ENCODE peak calls at places on chromosomes 16 and 17, in nine cellular contexts. One of them, this sample, is unnamed.

GRCh38 chr17:2564876-2565275 is 28.6 kb upstream of the PAFAH1B1 start:
- DNase-seq in RPMI7951: no peak
- DNase-seq in NCI-H82: no peak
- DNase-seq in NCI-H748 treated with DMSO at 0.1 percent for 48 hours: no peak
- DNase-seq in dermis blood vessel endothelial cell: peak
- DNase-seq in GOT3: no peak
- DNase-seq in AG04450: no peak
- DNase-seq in mucosa of gallbladder: peak
- DNase-seq in stimulated activated CD4-positive, alpha-beta T cell treated with anti-CD3 and anti-CD28 coated beads, Interleukin-1b, Interleukin-23, amount 100 ng/mL, for 4 hours: no peak
- DNase-seq in this sample: no peak

GRCh38 chr17:80384078-80384960 is 30.6 kb upstream of the ENDOV start:
- DNase-seq in RPMI7951: no peak
- DNase-seq in NCI-H82: no peak
- DNase-seq in NCI-H748 treated with DMSO at 0.1 percent for 48 hours: no peak
- DNase-seq in dermis blood vessel endothelial cell: no peak
- DNase-seq in GOT3: no peak
- DNase-seq in AG04450: no peak
- DNase-seq in mucosa of gallbladder: no peak
- DNase-seq in stimulated activated CD4-positive, alpha-beta T cell treated with anti-CD3 and anti-CD28 coated beads, Interleukin-1b, Interleukin-23, amount 100 ng/mL, for 4 hours: no peak
- DNase-seq in this sample: no peak

GRCh38 chr16:31262084-31262483 is 2.3 kb downstream of the ITGAM start:
- DNase-seq in RPMI7951: no peak
- DNase-seq in NCI-H82: no peak
- DNase-seq in NCI-H748 treated with DMSO at 0.1 percent for 48 hours: no peak
- DNase-seq in dermis blood vessel endothelial cell: no peak
- DNase-seq in GOT3: no peak
- DNase-seq in AG04450: no peak
- DNase-seq in mucosa of gallbladder: no peak
- DNase-seq in stimulated activated CD4-positive, alpha-beta T cell treated with anti-CD3 and anti-CD28 coated beads, Interleukin-1b, Interleukin-23, amount 100 ng/mL, for 4 hours: no peak
- DNase-seq in this sample: no peak

GRCh38 chr16:57802635-57803412 is 533 bp upstream of the KIFC3 start:
- DNase-seq in RPMI7951: peak
- DNase-seq in NCI-H82: peak
- DNase-seq in NCI-H748 treated with DMSO at 0.1 percent for 48 hours: no peak
- DNase-seq in dermis blood vessel endothelial cell: no peak
- DNase-seq in GOT3: no peak
- DNase-seq in AG04450: no peak
- DNase-seq in mucosa of gallbladder: no peak
- DNase-seq in stimulated activated CD4-positive, alpha-beta T cell treated with anti-CD3 and anti-CD28 coated beads, Interleukin-1b, Interleukin-23, amount 100 ng/mL, for 4 hours: no peak
- DNase-seq in this sample: peak

GRCh38 chr16:17345043-17345442 is 125.7 kb downstream of the XYLT1 start:
- DNase-seq in RPMI7951: no peak
- DNase-seq in NCI-H82: no peak
- DNase-seq in NCI-H748 treated with DMSO at 0.1 percent for 48 hours: no peak
- DNase-seq in dermis blood vessel endothelial cell: no peak
- DNase-seq in GOT3: no peak
- DNase-seq in AG04450: peak
- DNase-seq in mucosa of gallbladder: no peak
- DNase-seq in stimulated activated CD4-positive, alpha-beta T cell treated with anti-CD3 and anti-CD28 coated beads, Interleukin-1b, Interleukin-23, amount 100 ng/mL, for 4 hours: no peak
- DNase-seq in this sample: no peak

GRCh38 chr17:82014971-82015310 is 7.7 kb downstream of the CENPX start:
- DNase-seq in RPMI7951: no peak
- DNase-seq in NCI-H82: no peak
- DNase-seq in NCI-H748 treated with DMSO at 0.1 percent for 48 hours: no peak
- DNase-seq in dermis blood vessel endothelial cell: no peak
- DNase-seq in GOT3: no peak
- DNase-seq in AG04450: no peak
- DNase-seq in mucosa of gallbladder: no peak
- DNase-seq in stimulated activated CD4-positive, alpha-beta T cell treated with anti-CD3 and anti-CD28 coated beads, Interleukin-1b, Interleukin-23, amount 100 ng/mL, for 4 hours: no peak
- DNase-seq in this sample: no peak

GRCh38 chr16:88686439-88687253 is at the start of gene SNAI3:
- DNase-seq in RPMI7951: peak
- DNase-seq in NCI-H82: peak
- DNase-seq in NCI-H748 treated with DMSO at 0.1 percent for 48 hours: peak
- DNase-seq in dermis blood vessel endothelial cell: peak
- DNase-seq in GOT3: no peak
- DNase-seq in AG04450: no peak
- DNase-seq in mucosa of gallbladder: peak
- DNase-seq in stimulated activated CD4-positive, alpha-beta T cell treated with anti-CD3 and anti-CD28 coated beads, Interleukin-1b, Interleukin-23, amount 100 ng/mL, for 4 hours: peak
- DNase-seq in this sample: peak

GRCh38 chr17:28849281-28849680 is 5.5 kb upstream of the ERAL1 start:
- DNase-seq in RPMI7951: peak
- DNase-seq in NCI-H82: no peak
- DNase-seq in NCI-H748 treated with DMSO at 0.1 percent for 48 hours: no peak
- DNase-seq in dermis blood vessel endothelial cell: peak
- DNase-seq in GOT3: no peak
- DNase-seq in AG04450: no peak
- DNase-seq in mucosa of gallbladder: no peak
- DNase-seq in stimulated activated CD4-positive, alpha-beta T cell treated with anti-CD3 and anti-CD28 coated beads, Interleukin-1b, Interleukin-23, amount 100 ng/mL, for 4 hours: no peak
- DNase-seq in this sample: no peak

GRCh38 chr17:51258756-51259573 is 884 bp downstream of the MBTD1 start:
- DNase-seq in RPMI7951: no peak
- DNase-seq in NCI-H82: peak
- DNase-seq in NCI-H748 treated with DMSO at 0.1 percent for 48 hours: peak
- DNase-seq in dermis blood vessel endothelial cell: peak
- DNase-seq in GOT3: no peak
- DNase-seq in AG04450: no peak
- DNase-seq in mucosa of gallbladder: no peak
- DNase-seq in stimulated activated CD4-positive, alpha-beta T cell treated with anti-CD3 and anti-CD28 coated beads, Interleukin-1b, Interleukin-23, amount 100 ng/mL, for 4 hours: no peak
- DNase-seq in this sample: peak

GRCh38 chr17:16432017-16432416 is 16.6 kb downstream of the TRPV2 start:
- DNase-seq in RPMI7951: no peak
- DNase-seq in NCI-H82: no peak
- DNase-seq in NCI-H748 treated with DMSO at 0.1 percent for 48 hours: no peak
- DNase-seq in dermis blood vessel endothelial cell: no peak
- DNase-seq in GOT3: no peak
- DNase-seq in AG04450: no peak
- DNase-seq in mucosa of gallbladder: no peak
- DNase-seq in stimulated activated CD4-positive, alpha-beta T cell treated with anti-CD3 and anti-CD28 coated beads, Interleukin-1b, Interleukin-23, amount 100 ng/mL, for 4 hours: no peak
- DNase-seq in this sample: no peak